ENCODE peak calls at places on chromosomes 3 and 15, in four cellular contexts. V is HepG2, D is HEK293T, G is GM12878. R is an unnamed sample.

GRCh38 chr3:47130557-47130956 is 33.4 kb downstream of the SETD2 start:
- DNase-seq in V (no peak), D (no peak), G (no peak), R (no peak)

GRCh38 chr15:52438047-52438446 is 90.6 kb downstream of the MYO5A start:
- DNase-seq in V (peak), D (no peak), G (peak), R (peak)

GRCh38 chr3:129001101-129001816 is at the start of gene EFCC1:
- DNase-seq in V (no peak), D (no peak), G (no peak), R (no peak)

GRCh38 chr3:25547928-25548327 is 116.8 kb downstream of the TOP2B start:
- DNase-seq in V (no peak), D (no peak), G (no peak), R (no peak)

GRCh38 chr3:59138966-59139365 is 89.1 kb upstream of the CFAP20DC start:
- DNase-seq in V (no peak), D (no peak), G (no peak), R (no peak)

GRCh38 chr3:191119415-191120295 is 79.4 kb upstream of the OSTN start:
- DNase-seq in V (peak), D (no peak), G (no peak), R (no peak)

GRCh38 chr3:53081318-53081717 is 35.4 kb upstream of the SFMBT1 start:
- DNase-seq in V (no peak), D (no peak), G (no peak), R (no peak)

GRCh38 chr3:112096176-112096575 is 10.0 kb downstream of the C3orf52 start:
- DNase-seq in V (no peak), D (no peak), G (no peak), R (no peak)

GRCh38 chr15:62417444-62417843 is 252.4 kb upstream of the C2CD4B start:
- DNase-seq in V (no peak), D (no peak), G (no peak), R (no peak)

GRCh38 chr3:49461443-49462171 is 8.5 kb upstream of the DAG1 start:
- DNase-seq in V (no peak), D (no peak), G (no peak), R (peak)

GRCh38 chr3:14621093-14621492 is 30.5 kb upstream of the CCDC174 start:
- DNase-seq in V (no peak), D (no peak), G (no peak), R (no peak)

GRCh38 chr3:157856078-157856939 is 249.9 kb downstream of the SHOX2 start:
- DNase-seq in V (no peak), D (no peak), G (no peak), R (no peak)

DNA sequence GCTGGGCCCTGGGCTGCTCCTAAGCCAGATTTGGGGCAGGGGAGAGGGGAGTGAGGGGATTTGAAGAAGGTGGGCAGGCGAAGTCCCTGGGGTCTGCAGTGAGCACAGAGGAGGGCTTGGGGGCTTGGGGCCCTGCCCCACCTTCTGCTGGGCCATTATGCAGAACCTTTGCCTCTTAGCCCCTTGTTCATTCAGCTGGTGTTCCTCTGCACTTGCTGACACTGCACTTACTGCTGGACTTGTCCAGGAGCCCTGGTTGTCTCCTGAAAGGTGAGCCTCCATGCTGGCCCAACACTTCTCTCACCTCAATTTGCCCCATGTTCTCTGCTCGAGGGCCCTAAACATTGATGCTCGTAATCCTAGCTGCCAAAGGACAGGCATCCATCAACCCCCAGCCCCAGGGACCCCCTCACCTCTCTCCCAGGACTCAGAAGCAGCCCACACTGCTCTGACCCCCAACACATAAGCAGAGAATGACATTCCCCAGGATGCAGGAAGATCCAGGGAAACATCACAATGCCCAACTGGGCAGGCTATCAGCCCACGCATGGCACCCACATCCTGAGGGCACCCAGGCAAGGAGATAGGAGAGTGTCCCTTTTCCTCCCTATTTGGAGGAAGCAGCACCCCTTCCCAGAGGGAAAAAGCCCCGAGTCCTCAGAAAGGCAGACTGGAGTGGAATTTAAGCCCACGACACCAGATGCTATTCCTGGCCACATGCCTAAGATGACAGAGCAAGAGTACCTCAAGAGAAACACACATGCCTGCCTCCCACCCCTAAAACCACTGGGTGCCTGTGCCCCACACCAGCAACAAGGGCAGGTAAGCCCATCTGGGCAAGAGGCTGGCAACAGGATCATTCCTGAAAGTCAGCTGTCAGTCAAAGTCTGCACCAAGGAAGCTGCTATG is 76.8 kb downstream of the ADCY5 start:
- DNase-seq in V (no peak), D (no peak), G (no peak), R (no peak)
- TF ChIP-seq TARDBP in V (no peak), D (no peak), G (no peak), R (no peak)

GRCh38 chr3:71972031-71972430 is 187.1 kb upstream of the PROK2 start:
- DNase-seq in V (no peak), D (no peak), G (no peak), R (no peak)
- TF ChIP-seq TARDBP in V (no peak), D (no peak), G (no peak), R (no peak)

DNA sequence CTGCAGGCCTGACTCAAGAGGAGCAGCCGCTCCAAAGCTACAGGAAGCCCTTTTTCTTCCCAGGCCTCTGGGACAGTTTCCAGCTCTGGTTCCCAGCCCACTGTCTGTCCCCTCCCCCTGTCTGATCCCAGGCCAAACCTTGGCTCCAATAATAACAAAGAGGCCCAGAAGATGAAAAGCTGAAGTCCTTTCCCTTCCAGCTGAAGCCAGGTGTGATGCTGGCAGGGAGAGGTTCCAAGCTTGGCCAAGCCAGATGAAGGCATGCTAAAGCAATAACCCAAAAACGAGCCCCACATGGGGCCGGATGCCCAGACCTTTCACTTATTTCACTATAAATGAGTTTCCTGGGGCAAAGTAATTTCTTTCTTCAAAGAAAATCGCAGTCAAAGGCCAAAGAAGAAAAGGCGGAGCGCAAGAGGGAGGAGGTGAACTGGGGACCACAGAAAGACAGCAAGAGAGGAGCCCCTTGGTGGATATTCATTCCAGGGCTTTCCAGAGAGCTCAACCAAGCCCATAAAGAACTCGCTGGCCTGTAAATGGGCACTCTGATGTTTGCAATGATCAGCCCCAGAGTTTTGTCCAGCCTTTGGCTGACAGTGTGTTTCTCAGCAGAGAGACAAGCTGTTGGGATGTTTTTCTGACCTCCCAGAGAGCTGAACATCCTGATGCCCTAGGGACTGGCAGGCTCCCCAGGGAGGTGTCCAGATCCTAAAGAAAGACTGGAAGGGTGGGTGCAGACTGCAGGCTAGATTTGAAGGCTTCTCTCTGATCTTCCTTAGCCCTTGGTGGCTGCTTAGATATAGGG is 157.6 kb downstream of the UACA start:
- DNase-seq in V (peak), D (no peak), G (no peak), R (no peak)
- TF ChIP-seq TARDBP in V (no peak), D (no peak), G (no peak), R (no peak)

GRCh38 chr15:74653426-74654082 is 37.9 kb downstream of the CLK3 start:
- DNase-seq in V (no peak), D (no peak), G (no peak), R (no peak)
- TF ChIP-seq TARDBP in V (no peak), D (no peak), G (no peak), R (no peak)

DNA sequence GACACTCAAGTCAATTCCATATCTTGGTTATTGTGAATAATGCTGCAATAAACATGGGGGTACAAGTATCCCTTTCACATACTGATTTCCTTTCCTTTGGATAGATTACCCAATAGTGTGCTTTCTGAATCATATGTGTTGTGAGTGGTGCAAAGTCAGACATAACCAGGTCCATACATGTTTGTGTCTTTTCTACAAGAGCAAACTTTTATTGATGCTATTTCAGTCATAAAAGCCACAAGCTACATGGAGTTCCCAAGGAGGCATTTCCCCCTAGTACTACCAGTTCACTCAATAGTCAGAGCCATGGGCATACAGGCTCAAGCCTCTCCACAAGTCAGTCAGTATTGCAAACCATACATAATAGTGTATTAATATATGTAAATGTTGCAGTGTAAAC is 10.1 kb downstream of the CEP63 start:
- DNase-seq in V (no peak), D (no peak), G (no peak), R (no peak)
- TF ChIP-seq TARDBP in V (no peak), D (no peak), G (no peak), R (no peak)

GRCh38 chr15:74809951-74810350 is 2.7 kb upstream of the LMAN1L start:
- DNase-seq in V (no peak), D (no peak), G (no peak), R (no peak)

GRCh38 chr15:74808840-74809229 is 3.8 kb upstream of the LMAN1L start:
- DNase-seq in V (no peak), D (no peak), G (no peak), R (no peak)

GRCh38 chr15:74809242-74809641 is 3.4 kb upstream of the LMAN1L start:
- DNase-seq in V (no peak), D (no peak), G (no peak), R (no peak)

GRCh38 chr15:74807302-74807701 is 5.3 kb upstream of the LMAN1L start:
- DNase-seq in V (no peak), D (no peak), G (no peak), R (no peak)

GRCh38 chr15:74808073-74808839 is 4.4 kb upstream of the LMAN1L start:
- DNase-seq in V (no peak), D (no peak), G (no peak), R (no peak)
- TF ChIP-seq TARDBP in V (no peak), D (no peak), G (no peak), R (no peak)

R was measured in K562.